ENCODE peak calls at places on chromosome 5, in six cellular contexts. W is IMR-90, Q is HepG2, P is K562, C is A549, I is H1. M is an unnamed sample.

GRCh38 chr5:176466245-176466871 is 18.2 kb downstream of the FAF2 start:
- DNase-seq in W (peak), Q (peak), P (no peak), C (no peak), I (no peak), M (no peak)

GRCh38 chr5:160242140-160242539 is 12.8 kb downstream of the FABP6 start:
- DNase-seq in W (no peak), Q (no peak), P (no peak), C (no peak), I (no peak), M (no peak)

GRCh38 chr5:671459-672328 is 21.5 kb downstream of the TPPP start:
- DNase-seq in W (peak), Q (peak), P (peak), C (peak), I (no peak), M (peak)

GRCh38 chr5:178590141-178590923 is at the start of gene COL23A1:
- DNase-seq in W (peak), Q (no peak), P (peak), C (no peak), I (no peak), M (peak)

GRCh38 chr5:130797303-130797702 is 367.8 kb downstream of the HINT1 start:
- DNase-seq in W (no peak), Q (no peak), P (no peak), C (no peak), I (no peak), M (no peak)

GRCh38 chr5:180343110-180343845 is 9.9 kb downstream of the GFPT2 start:
- DNase-seq in W (peak), Q (no peak), P (no peak), C (no peak), I (peak), M (no peak)

GRCh38 chr5:68255305-68256130 is 40.0 kb downstream of the PIK3R1 start:
- DNase-seq in W (no peak), Q (no peak), P (no peak), C (no peak), I (no peak), M (no peak)

GRCh38 chr5:116595498-116595897 is 20.9 kb upstream of the SEMA6A start:
- DNase-seq in W (no peak), Q (no peak), P (no peak), C (no peak), I (no peak), M (no peak)

GRCh38 chr5:7261049-7261448 is 134.9 kb upstream of the ADCY2 start:
- DNase-seq in W (no peak), Q (peak), P (peak), C (peak), I (peak), M (peak)

GRCh38 chr5:135085133-135085935 is 51.3 kb upstream of the PITX1 start:
- DNase-seq in W (peak), Q (no peak), P (no peak), C (peak), I (no peak), M (no peak)

GRCh38 chr5:113161806-113162205 is 185.2 kb downstream of the DCP2 start:
- DNase-seq in W (no peak), Q (no peak), P (no peak), C (no peak), I (no peak), M (no peak)

GRCh38 chr5:99005506-99005905 is 76.7 kb upstream of the CHD1 start:
- DNase-seq in W (no peak), Q (no peak), P (no peak), C (no peak), I (no peak), M (no peak)

GRCh38 chr5:158979749-158980521 is 119.8 kb downstream of the EBF1 start:
- DNase-seq in W (peak), Q (no peak), P (no peak), C (peak), I (no peak), M (no peak)

GRCh38 chr5:125043781-125044391 is 297.4 kb upstream of the ZNF608 start:
- DNase-seq in W (peak), Q (no peak), P (no peak), C (peak), I (no peak), M (peak)

GRCh38 chr5:97136471-97136870 is 5.9 kb downstream of the LIX1 start:
- DNase-seq in W (no peak), Q (no peak), P (no peak), C (no peak), I (no peak), M (no peak)

GRCh38 chr5:97141539-97141938 is 872 bp downstream of the LIX1 start:
- DNase-seq in W (no peak), Q (no peak), P (no peak), C (no peak), I (no peak), M (no peak)

GRCh38 chr5:97143715-97144114 is 1.3 kb upstream of the LIX1 start:
- DNase-seq in W (no peak), Q (no peak), P (no peak), C (no peak), I (no peak), M (no peak)

GRCh38 chr5:97142521-97143254 is at the start of gene LIX1:
- DNase-seq in W (peak), Q (peak), P (no peak), C (peak), I (no peak), M (peak)

GRCh38 chr5:97141031-97141430 is 1.4 kb downstream of the LIX1 start:
- DNase-seq in W (no peak), Q (no peak), P (no peak), C (no peak), I (no peak), M (no peak)
- H3K4me3 ChIP-seq in W (no peak), Q (no peak), P (no peak), C (no peak), I (no peak), M (no peak)

GRCh38 chr5:171129308-171129707 is 179.7 kb upstream of the TLX3 start:
- DNase-seq in W (no peak), Q (no peak), P (no peak), C (no peak), I (no peak), M (no peak)
- TF ChIP-seq USF2 in W (no peak), Q (no peak), P (no peak), C (no peak), I (no peak), M (no peak)

DNA sequence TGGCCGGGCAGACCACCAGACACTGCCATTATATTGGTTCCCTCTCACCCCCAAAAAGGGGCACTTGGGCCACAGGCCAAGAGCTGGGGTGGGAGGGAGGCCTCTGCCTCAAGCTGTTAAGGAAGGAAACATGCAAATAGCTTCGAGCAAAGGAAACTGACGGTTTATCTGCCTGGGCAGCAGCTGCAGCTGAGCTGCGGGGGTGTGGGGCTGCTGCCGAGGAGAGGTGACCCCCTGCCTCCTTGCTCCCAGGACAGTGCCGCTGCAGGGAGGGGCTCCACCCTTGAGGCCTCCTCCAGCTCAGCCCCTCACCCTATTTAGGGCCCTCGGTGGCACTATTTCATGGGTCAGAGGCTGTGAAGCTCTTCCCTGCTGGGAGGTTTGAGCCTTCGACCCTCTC is 789 bp downstream of the DOK3 start:
- DNase-seq in W (no peak), Q (no peak), P (no peak), C (no peak), I (no peak), M (no peak)
- H3K4me3 ChIP-seq in W (no peak), Q (no peak), P (peak), C (no peak), I (no peak), M (no peak)

GRCh38 chr5:157106668-157107461 is 2.0 kb downstream of the HAVCR2 start:
- DNase-seq in W (peak), Q (no peak), P (no peak), C (no peak), I (no peak), M (no peak)
- TF ChIP-seq USF2 in W (no peak), Q (no peak), P (no peak), C (no peak), I (no peak), M (no peak)

GRCh38 chr5:83312672-83313071 is 158.9 kb upstream of the VCAN start:
- DNase-seq in W (no peak), Q (no peak), P (no peak), C (no peak), I (no peak), M (no peak)

GRCh38 chr5:83306572-83307241 is 164.8 kb upstream of the VCAN start:
- DNase-seq in W (peak), Q (no peak), P (no peak), C (no peak), I (no peak), M (no peak)
- H3K4me3 ChIP-seq in W (no peak), Q (no peak), P (no peak), C (no peak), I (no peak), M (peak)

GRCh38 chr5:149916317-149917072 is 28.1 kb downstream of the PDE6A start:
- DNase-seq in W (no peak), Q (no peak), P (no peak), C (no peak), I (no peak), M (no peak)
- TF ChIP-seq USF2 in W (no peak), Q (no peak), P (no peak), C (no peak), I (no peak), M (no peak)

GRCh38 chr5:15618938-15619337 is 119.0 kb downstream of the FBXL7 start:
- DNase-seq in W (no peak), Q (no peak), P (no peak), C (no peak), I (no peak), M (no peak)

GRCh38 chr5:15615859-15616258 is 115.9 kb downstream of the FBXL7 start:
- DNase-seq in W (peak), Q (no peak), P (no peak), C (no peak), I (no peak), M (no peak)

GRCh38 chr5:15623794-15624193 is 123.8 kb downstream of the FBXL7 start:
- DNase-seq in W (no peak), Q (no peak), P (no peak), C (no peak), I (no peak), M (no peak)

GRCh38 chr5:15621094-15621493 is 121.1 kb downstream of the FBXL7 start:
- DNase-seq in W (peak), Q (no peak), P (no peak), C (no peak), I (no peak), M (no peak)

DNA sequence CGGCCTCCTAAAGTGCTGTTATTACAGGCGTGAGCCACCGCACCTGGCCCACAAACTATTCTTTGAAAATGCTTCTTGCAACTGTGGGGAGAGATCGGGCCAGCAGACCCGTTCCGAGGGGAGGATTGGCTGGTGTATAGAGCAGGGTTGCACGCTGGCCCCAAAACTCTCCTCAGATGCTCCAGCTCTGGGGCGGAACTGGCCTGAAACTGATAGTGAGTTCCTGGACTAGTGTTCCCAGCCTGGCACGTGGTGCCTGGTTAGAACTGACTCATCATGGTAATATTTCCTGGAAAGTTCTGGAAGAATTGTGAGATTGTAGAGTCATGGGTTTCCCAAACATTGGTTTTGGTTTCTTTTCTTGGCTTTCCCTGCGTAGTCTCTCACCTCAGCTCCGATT is 120.5 kb downstream of the FBXL7 start:
- DNase-seq in W (peak), Q (no peak), P (no peak), C (no peak), I (no peak), M (no peak)
- H3K4me3 ChIP-seq in W (no peak), Q (no peak), P (no peak), C (no peak), I (no peak), M (no peak)

DNA sequence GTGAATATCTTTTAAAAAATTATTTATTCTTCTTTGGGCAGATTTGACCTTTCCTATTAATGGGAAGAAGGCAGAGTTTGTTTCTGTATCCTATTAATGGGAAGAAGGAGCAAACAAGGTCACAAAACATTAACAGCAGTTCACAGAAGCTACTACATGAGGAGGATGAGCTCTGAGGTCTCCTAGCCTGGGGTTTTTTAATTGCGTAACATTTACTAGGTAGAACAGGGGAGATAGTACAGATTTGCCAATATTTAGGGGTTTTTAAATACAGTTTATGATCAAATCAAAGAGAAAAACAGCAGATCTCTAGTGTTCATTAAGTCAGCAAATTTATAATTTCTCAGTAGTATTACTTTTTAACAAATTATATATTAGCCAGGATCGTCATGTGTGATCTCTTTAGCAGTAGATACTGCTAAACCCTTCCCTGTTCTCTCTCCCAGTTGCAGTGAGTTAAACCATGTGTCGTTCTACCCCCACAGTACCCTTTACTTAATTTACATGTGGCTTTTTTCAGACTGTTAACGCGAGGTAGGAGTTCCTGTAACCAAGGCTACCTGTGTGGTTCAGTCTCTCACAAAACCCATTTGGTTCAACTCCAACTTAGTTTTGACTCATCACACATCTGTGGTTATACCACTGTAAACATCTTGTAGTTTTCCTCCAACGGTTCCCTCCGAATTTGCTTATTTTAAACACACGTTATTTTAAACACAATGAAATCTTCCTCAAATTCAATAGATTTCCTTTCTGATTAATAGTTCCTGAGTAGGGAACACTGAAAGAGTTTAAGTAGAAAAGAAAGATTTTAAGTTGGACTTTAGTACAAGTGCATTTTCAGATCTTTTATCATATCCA is 13.3 kb downstream of the SLC25A46 start:
- DNase-seq in W (peak), Q (no peak), P (no peak), C (no peak), I (no peak), M (no peak)
- TF ChIP-seq USF2 in W (no peak), Q (no peak), P (no peak), C (no peak), I (no peak), M (no peak)

DNA sequence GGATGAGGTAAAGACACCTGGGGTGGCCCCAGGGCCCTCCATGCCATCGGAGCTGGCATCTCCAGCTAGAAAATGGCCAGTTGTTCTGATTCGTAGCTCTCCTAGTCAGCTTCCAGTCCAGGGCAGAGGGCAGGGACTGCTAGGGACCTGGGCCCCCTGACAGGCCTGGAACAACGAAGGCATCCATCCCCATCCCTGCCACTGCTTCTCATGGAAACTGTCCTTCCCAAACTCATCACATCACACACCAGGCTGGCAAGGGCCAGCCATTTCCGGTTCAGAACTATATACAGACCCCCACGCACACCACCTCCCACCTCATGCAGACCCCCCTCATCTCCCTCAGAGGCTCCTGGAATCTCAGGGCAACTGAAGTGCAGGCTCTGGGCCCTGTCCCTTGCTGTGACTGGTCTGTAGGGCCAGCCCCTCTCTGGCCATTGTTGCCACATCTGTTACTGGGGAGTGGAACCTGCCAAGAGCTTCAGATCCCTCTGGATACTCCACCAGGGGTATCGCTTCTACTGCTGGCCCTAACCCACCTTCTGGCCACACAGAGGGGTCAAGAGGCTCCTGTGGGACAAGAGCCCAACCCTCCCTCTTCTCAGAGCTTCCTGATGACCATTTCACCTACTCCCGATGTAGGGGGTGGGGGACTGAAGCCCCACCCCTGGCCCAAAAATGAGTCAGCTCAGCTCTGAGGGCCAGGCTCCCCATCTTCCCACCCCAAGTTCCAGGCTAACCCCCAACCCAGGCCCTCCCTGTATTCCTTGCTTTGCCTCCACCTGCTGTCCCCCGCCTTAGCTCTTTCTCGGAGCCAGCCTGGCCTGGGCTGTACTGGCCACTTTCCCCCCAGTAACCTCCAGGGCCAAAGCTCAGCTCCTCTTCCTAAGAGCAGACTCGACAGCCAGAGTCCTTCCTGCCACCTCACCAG is 1.2 kb upstream of the MZB1 start:
- DNase-seq in W (no peak), Q (no peak), P (no peak), C (no peak), I (no peak), M (no peak)
- H3K4me3 ChIP-seq in W (no peak), Q (no peak), P (no peak), C (peak), I (no peak), M (no peak)

GRCh38 chr5:150641006-150641570 is 628 bp downstream of the SYNPO start:
- DNase-seq in W (peak), Q (peak), P (no peak), C (peak), I (no peak), M (no peak)
- TF ChIP-seq USF2 in W (peak), Q (no peak), P (no peak), C (peak), I (no peak), M (no peak)